ENCODE peak calls at places on chromosomes 3 and 15, in nine cellular contexts. V is NCI-H1105; E is GM10248; J is activated CD8-positive, alpha-beta memory T cell treated with anti-CD3 and anti-CD28 coated beads for 4 hours; H is fibroblast of mammary gland; O is SHP77; W is NCI-H774; M is osteocyte; C is H54. G is an unnamed sample.

GRCh38 chr3:152835311-152836102 is 576 bp downstream of the P2RY1 start:
- DNase-seq in M (no peak), V (no peak), O (no peak), H (peak), W (no peak), J (no peak), E (peak), C (no peak), G (no peak)

GRCh38 chr3:71584216-71585061 is 911 bp upstream of the FOXP1 start:
- DNase-seq in E (peak), V (no peak), C (peak), H (peak), J (no peak), M (no peak), O (peak), W (no peak), G (peak)

GRCh38 chr3:169822983-169823382 is 10.3 kb upstream of the LRRC34 start:
- DNase-seq in V (no peak), W (peak), O (peak), C (no peak), H (no peak), J (no peak), E (no peak), M (no peak), G (peak)

GRCh38 chr3:187989458-187990153 is 164.4 kb upstream of the LPP start:
- DNase-seq in V (peak), H (no peak), E (no peak), C (no peak), J (no peak), O (peak), W (peak), M (peak), G (peak)

GRCh38 chr15:68369931-68370767 is 61.8 kb downstream of the ITGA11 start:
- DNase-seq in W (no peak), V (no peak), C (no peak), H (no peak), E (no peak), O (no peak), M (no peak), J (no peak), G (no peak)

GRCh38 chr3:17360991-17361390 is 381.4 kb downstream of the TBC1D5 start:
- DNase-seq in V (no peak), C (no peak), O (no peak), W (no peak), J (no peak), E (no peak), M (no peak), H (peak), G (no peak)

GRCh38 chr3:129636082-129636481 is 29.6 kb upstream of the PLXND1 start:
- DNase-seq in O (no peak), J (no peak), M (no peak), C (no peak), V (no peak), H (no peak), E (no peak), W (no peak), G (no peak)

GRCh38 chr15:99052205-99052604 is 44.6 kb upstream of the PGPEP1L start:
- DNase-seq in W (no peak), E (no peak), J (no peak), V (no peak), H (no peak), M (no peak), O (no peak), C (no peak), G (no peak)

GRCh38 chr15:70248116-70249025 is 150.7 kb upstream of the TLE3 start:
- DNase-seq in V (no peak), M (no peak), E (no peak), C (no peak), W (no peak), J (no peak), O (no peak), H (no peak), G (peak)

GRCh38 chr3:46472736-46473135 is 8.0 kb upstream of the LTF start:
- DNase-seq in M (peak), O (no peak), H (no peak), J (no peak), E (no peak), V (no peak), W (no peak), C (no peak), G (no peak)

GRCh38 chr15:52428297-52428696 is 100.4 kb downstream of the MYO5A start:
- DNase-seq in W (no peak), M (no peak), E (no peak), H (peak), O (no peak), J (no peak), V (no peak), C (no peak), G (no peak)

GRCh38 chr3:182124187-182124586 is 412.5 kb downstream of the SOX2 start:
- DNase-seq in C (no peak), M (no peak), O (no peak), W (no peak), J (no peak), V (no peak), H (no peak), E (no peak), G (no peak)

G was measured in NCI-H1417.